ENCODE peak calls at places on chromosome 16, in six cellular contexts. One of them, this sample, is unnamed.

GRCh38 chr16:12262454-12263180 is 286.1 kb downstream of the SNX29 start:
- ATAC-seq in lung: no peak
- ATAC-seq in left cardiac atrium: no peak
- ATAC-seq in natural killer cell: no peak
- ATAC-seq in Right ventricle myocardium superior: peak
- ATAC-seq in T-helper 17 cell: no peak
- ATAC-seq in this sample: no peak

GRCh38 chr16:47150067-47150466 is 6.3 kb upstream of the NETO2 start:
- ATAC-seq in lung: no peak
- ATAC-seq in T-helper 17 cell: peak
- ATAC-seq in Right ventricle myocardium superior: no peak
- ATAC-seq in left cardiac atrium: no peak
- ATAC-seq in natural killer cell: no peak
- ATAC-seq in this sample: no peak

GRCh38 chr16:11671676-11672075 is 3.4 kb downstream of the SNN start:
- ATAC-seq in Right ventricle myocardium superior: no peak
- ATAC-seq in natural killer cell: no peak
- ATAC-seq in left cardiac atrium: no peak
- ATAC-seq in lung: no peak
- ATAC-seq in T-helper 17 cell: no peak
- ATAC-seq in this sample: no peak

GRCh38 chr16:13036600-13036999 is 135.2 kb downstream of the SHISA9 start:
- ATAC-seq in T-helper 17 cell: no peak
- ATAC-seq in left cardiac atrium: no peak
- ATAC-seq in natural killer cell: no peak
- ATAC-seq in lung: no peak
- ATAC-seq in Right ventricle myocardium superior: no peak
- ATAC-seq in this sample: no peak

GRCh38 chr16:4525634-4526277 is 12.8 kb downstream of the CDIP1 start:
- ATAC-seq in left cardiac atrium: no peak
- ATAC-seq in natural killer cell: no peak
- ATAC-seq in lung: no peak
- ATAC-seq in Right ventricle myocardium superior: no peak
- ATAC-seq in T-helper 17 cell: no peak
- ATAC-seq in this sample: no peak

GRCh38 chr16:3808308-3809063 is 72.0 kb downstream of the CREBBP start:
- ATAC-seq in lung: no peak
- ATAC-seq in left cardiac atrium: no peak
- ATAC-seq in Right ventricle myocardium superior: no peak
- ATAC-seq in natural killer cell: no peak
- ATAC-seq in T-helper 17 cell: no peak
- ATAC-seq in this sample: no peak

GRCh38 chr16:72256398-72257048 is 84.6 kb upstream of the PMFBP1 start:
- ATAC-seq in Right ventricle myocardium superior: no peak
- ATAC-seq in T-helper 17 cell: no peak
- ATAC-seq in lung: no peak
- ATAC-seq in left cardiac atrium: peak
- ATAC-seq in natural killer cell: no peak
- ATAC-seq in this sample: no peak

GRCh38 chr16:21611546-21612384 is 12.4 kb downstream of the METTL9 start:
- ATAC-seq in Right ventricle myocardium superior: peak
- ATAC-seq in left cardiac atrium: peak
- ATAC-seq in T-helper 17 cell: peak
- ATAC-seq in natural killer cell: peak
- ATAC-seq in lung: peak
- ATAC-seq in this sample: no peak

GRCh38 chr16:82439678-82440293 is 187.0 kb upstream of the CDH13 start:
- ATAC-seq in natural killer cell: peak
- ATAC-seq in Right ventricle myocardium superior: no peak
- ATAC-seq in left cardiac atrium: no peak
- ATAC-seq in lung: no peak
- ATAC-seq in T-helper 17 cell: no peak
- ATAC-seq in this sample: peak

GRCh38 chr16:12245923-12246290 is 269.4 kb downstream of the SNX29 start:
- ATAC-seq in Right ventricle myocardium superior: no peak
- ATAC-seq in lung: no peak
- ATAC-seq in natural killer cell: no peak
- ATAC-seq in T-helper 17 cell: no peak
- ATAC-seq in left cardiac atrium: no peak
- ATAC-seq in this sample: no peak

GRCh38 chr16:1747934-1748333 is 23.4 kb downstream of the NME3 start:
- ATAC-seq in left cardiac atrium: no peak
- ATAC-seq in Right ventricle myocardium superior: no peak
- ATAC-seq in T-helper 17 cell: no peak
- ATAC-seq in lung: no peak
- ATAC-seq in natural killer cell: no peak
- ATAC-seq in this sample: no peak

GRCh38 chr16:57892447-57893096 is 78.4 kb downstream of the CNGB1 start:
- ATAC-seq in left cardiac atrium: peak
- ATAC-seq in T-helper 17 cell: no peak
- ATAC-seq in natural killer cell: no peak
- ATAC-seq in Right ventricle myocardium superior: no peak
- ATAC-seq in lung: peak
- ATAC-seq in this sample: no peak

GRCh38 chr16:15396948-15397594 is 1.5 kb downstream of the MPV17L start:
- ATAC-seq in left cardiac atrium: no peak
- ATAC-seq in Right ventricle myocardium superior: no peak
- ATAC-seq in natural killer cell: no peak
- ATAC-seq in T-helper 17 cell: no peak
- ATAC-seq in lung: no peak
- ATAC-seq in this sample: no peak

GRCh38 chr16:23836078-23836403 is 258 bp downstream of the PRKCB start:
- ATAC-seq in natural killer cell: peak
- ATAC-seq in lung: no peak
- ATAC-seq in left cardiac atrium: no peak
- ATAC-seq in Right ventricle myocardium superior: no peak
- ATAC-seq in T-helper 17 cell: peak
- ATAC-seq in this sample: no peak

GRCh38 chr16:19330801-19331484 is 45.4 kb downstream of the CLEC19A start:
- ATAC-seq in lung: no peak
- ATAC-seq in Right ventricle myocardium superior: no peak
- ATAC-seq in natural killer cell: no peak
- ATAC-seq in left cardiac atrium: no peak
- ATAC-seq in T-helper 17 cell: no peak
- ATAC-seq in this sample: no peak

GRCh38 chr16:1470543-1471251 is 4.1 kb downstream of the CLCN7 start:
- ATAC-seq in T-helper 17 cell: no peak
- ATAC-seq in natural killer cell: no peak
- ATAC-seq in left cardiac atrium: peak
- ATAC-seq in lung: peak
- ATAC-seq in Right ventricle myocardium superior: no peak
- ATAC-seq in this sample: no peak

GRCh38 chr16:84916156-84916555 is 95.2 kb downstream of the ZDHHC7 start:
- ATAC-seq in natural killer cell: no peak
- ATAC-seq in T-helper 17 cell: no peak
- ATAC-seq in lung: no peak
- ATAC-seq in Right ventricle myocardium superior: no peak
- ATAC-seq in left cardiac atrium: no peak
- ATAC-seq in this sample: no peak

GRCh38 chr16:29910819-29911675 is 10.8 kb downstream of the ASPHD1 start:
- ATAC-seq in T-helper 17 cell: no peak
- ATAC-seq in natural killer cell: no peak
- ATAC-seq in Right ventricle myocardium superior: no peak
- ATAC-seq in lung: no peak
- ATAC-seq in left cardiac atrium: no peak
- ATAC-seq in this sample: no peak

GRCh38 chr16:75304521-75305363 is 53.3 kb upstream of the BCAR1 start:
- ATAC-seq in lung: peak
- ATAC-seq in left cardiac atrium: peak
- ATAC-seq in natural killer cell: no peak
- ATAC-seq in T-helper 17 cell: no peak
- ATAC-seq in Right ventricle myocardium superior: peak
- ATAC-seq in this sample: no peak

GRCh38 chr16:54955757-54956156 is 25.1 kb downstream of the IRX5 start:
- ATAC-seq in lung: no peak
- ATAC-seq in left cardiac atrium: no peak
- ATAC-seq in natural killer cell: no peak
- ATAC-seq in T-helper 17 cell: no peak
- ATAC-seq in Right ventricle myocardium superior: no peak
- ATAC-seq in this sample: no peak

GRCh38 chr16:85573696-85574641 is 39.2 kb upstream of the GSE1 start:
- ATAC-seq in Right ventricle myocardium superior: peak
- ATAC-seq in natural killer cell: no peak
- ATAC-seq in left cardiac atrium: peak
- ATAC-seq in T-helper 17 cell: no peak
- ATAC-seq in lung: no peak
- ATAC-seq in this sample: no peak

GRCh38 chr16:79947771-79948170 is 347.2 kb upstream of the MAF start:
- ATAC-seq in natural killer cell: no peak
- ATAC-seq in lung: no peak
- ATAC-seq in left cardiac atrium: no peak
- ATAC-seq in T-helper 17 cell: no peak
- ATAC-seq in Right ventricle myocardium superior: no peak
- ATAC-seq in this sample: no peak

GRCh38 chr16:84043486-84044107 is 1.0 kb upstream of the SLC38A8 start:
- ATAC-seq in lung: no peak
- ATAC-seq in Right ventricle myocardium superior: peak
- ATAC-seq in left cardiac atrium: peak
- ATAC-seq in natural killer cell: no peak
- ATAC-seq in T-helper 17 cell: no peak
- ATAC-seq in this sample: no peak

GRCh38 chr16:87274808-87275207 is 42.4 kb downstream of the C16orf95 start:
- ATAC-seq in T-helper 17 cell: no peak
- ATAC-seq in lung: no peak
- ATAC-seq in Right ventricle myocardium superior: no peak
- ATAC-seq in natural killer cell: no peak
- ATAC-seq in left cardiac atrium: no peak
- ATAC-seq in this sample: no peak

GRCh38 chr16:52251495-52251894 is 295.4 kb downstream of the TOX3 start:
- ATAC-seq in natural killer cell: no peak
- ATAC-seq in T-helper 17 cell: no peak
- ATAC-seq in Right ventricle myocardium superior: no peak
- ATAC-seq in lung: no peak
- ATAC-seq in left cardiac atrium: no peak
- ATAC-seq in this sample: no peak

GRCh38 chr16:48011888-48012658 is 143.7 kb downstream of the ABCC12 start:
- ATAC-seq in lung: no peak
- ATAC-seq in natural killer cell: no peak
- ATAC-seq in T-helper 17 cell: no peak
- ATAC-seq in left cardiac atrium: no peak
- ATAC-seq in Right ventricle myocardium superior: no peak
- ATAC-seq in this sample: peak